ENCODE peak calls at places on chromosomes 13 and 19, in six cellular contexts. One of them, this sample, is unnamed.

GRCh38 chr19:42081584-42082258 is 5.8 kb downstream of the ZNF574 start:
- DNase-seq in H1: no peak
- DNase-seq in K562: no peak
- DNase-seq in SK-N-SH: peak
- DNase-seq in GM12878: no peak
- DNase-seq in HepG2: peak
- DNase-seq in this sample: peak

GRCh38 chr13:21945195-21945594 is 274.3 kb downstream of the FGF9 start:
- DNase-seq in H1: no peak
- DNase-seq in K562: no peak
- DNase-seq in SK-N-SH: no peak
- DNase-seq in GM12878: no peak
- DNase-seq in HepG2: no peak
- DNase-seq in this sample: no peak

GRCh38 chr19:30229524-30230174 is 142.5 kb upstream of the ZNF536 start:
- DNase-seq in H1: no peak
- DNase-seq in K562: no peak
- DNase-seq in SK-N-SH: peak
- DNase-seq in GM12878: no peak
- DNase-seq in HepG2: no peak
- DNase-seq in this sample: no peak

GRCh38 chr13:30796833-30797601 is 61.7 kb downstream of the ALOX5AP start:
- DNase-seq in H1: no peak
- DNase-seq in K562: no peak
- DNase-seq in SK-N-SH: no peak
- DNase-seq in GM12878: no peak
- DNase-seq in HepG2: no peak
- DNase-seq in this sample: no peak

GRCh38 chr13:77503398-77503797 is 32.1 kb upstream of the SCEL start:
- DNase-seq in H1: no peak
- DNase-seq in K562: no peak
- DNase-seq in SK-N-SH: no peak
- DNase-seq in GM12878: no peak
- DNase-seq in HepG2: no peak
- DNase-seq in this sample: no peak

GRCh38 chr19:495440-496332 is 600 bp upstream of the MADCAM1 start:
- DNase-seq in H1: no peak
- DNase-seq in K562: peak
- DNase-seq in SK-N-SH: peak
- DNase-seq in GM12878: no peak
- DNase-seq in HepG2: no peak
- DNase-seq in this sample: peak

GRCh38 chr13:97223711-97224461 is 1.8 kb downstream of the MBNL2 start:
- DNase-seq in H1: no peak
- DNase-seq in K562: peak
- DNase-seq in SK-N-SH: no peak
- DNase-seq in GM12878: no peak
- DNase-seq in HepG2: peak
- DNase-seq in this sample: peak

GRCh38 chr13:101942038-101942437 is 459.8 kb downstream of the FGF14 start:
- DNase-seq in H1: no peak
- DNase-seq in K562: no peak
- DNase-seq in SK-N-SH: peak
- DNase-seq in GM12878: no peak
- DNase-seq in HepG2: peak
- DNase-seq in this sample: peak

GRCh38 chr19:47492571-47493377 is 8.8 kb upstream of the KPTN start:
- DNase-seq in H1: no peak
- DNase-seq in K562: no peak
- DNase-seq in SK-N-SH: no peak
- DNase-seq in GM12878: no peak
- DNase-seq in HepG2: no peak
- DNase-seq in this sample: no peak

GRCh38 chr19:40759352-40759751 is 8.3 kb downstream of the SNRPA start:
- DNase-seq in H1: no peak
- DNase-seq in K562: no peak
- DNase-seq in SK-N-SH: no peak
- DNase-seq in GM12878: no peak
- DNase-seq in HepG2: no peak
- DNase-seq in this sample: no peak

GRCh38 chr19:40758491-40758890 is 7.5 kb downstream of the SNRPA start:
- DNase-seq in H1: no peak
- DNase-seq in K562: no peak
- DNase-seq in SK-N-SH: no peak
- DNase-seq in GM12878: no peak
- DNase-seq in HepG2: no peak
- DNase-seq in this sample: no peak

GRCh38 chr19:40763963-40764362 is 11.4 kb upstream of the MIA start:
- DNase-seq in H1: no peak
- DNase-seq in K562: no peak
- DNase-seq in SK-N-SH: no peak
- DNase-seq in GM12878: no peak
- DNase-seq in HepG2: no peak
- DNase-seq in this sample: no peak

GRCh38 chr19:40762754-40763153 is 11.8 kb downstream of the SNRPA start:
- DNase-seq in H1: no peak
- DNase-seq in K562: no peak
- DNase-seq in SK-N-SH: no peak
- DNase-seq in GM12878: no peak
- DNase-seq in HepG2: no peak
- DNase-seq in this sample: no peak
- TF ChIP-seq CHD2 in H1: no peak
- TF ChIP-seq CHD2 in K562: no peak
- TF ChIP-seq CHD2 in SK-N-SH: no peak
- TF ChIP-seq CHD2 in GM12878: no peak
- TF ChIP-seq CHD2 in HepG2: no peak
- TF ChIP-seq CHD2 in this sample: no peak

GRCh38 chr19:33502521-33502920 is 19.1 kb downstream of the PEPD start:
- DNase-seq in H1: no peak
- DNase-seq in K562: no peak
- DNase-seq in SK-N-SH: no peak
- DNase-seq in GM12878: no peak
- DNase-seq in HepG2: no peak
- DNase-seq in this sample: no peak
- TF ChIP-seq CHD2 in H1: no peak
- TF ChIP-seq CHD2 in K562: no peak
- TF ChIP-seq CHD2 in SK-N-SH: no peak
- TF ChIP-seq CHD2 in GM12878: no peak
- TF ChIP-seq CHD2 in HepG2: no peak
- TF ChIP-seq CHD2 in this sample: no peak

DNA sequence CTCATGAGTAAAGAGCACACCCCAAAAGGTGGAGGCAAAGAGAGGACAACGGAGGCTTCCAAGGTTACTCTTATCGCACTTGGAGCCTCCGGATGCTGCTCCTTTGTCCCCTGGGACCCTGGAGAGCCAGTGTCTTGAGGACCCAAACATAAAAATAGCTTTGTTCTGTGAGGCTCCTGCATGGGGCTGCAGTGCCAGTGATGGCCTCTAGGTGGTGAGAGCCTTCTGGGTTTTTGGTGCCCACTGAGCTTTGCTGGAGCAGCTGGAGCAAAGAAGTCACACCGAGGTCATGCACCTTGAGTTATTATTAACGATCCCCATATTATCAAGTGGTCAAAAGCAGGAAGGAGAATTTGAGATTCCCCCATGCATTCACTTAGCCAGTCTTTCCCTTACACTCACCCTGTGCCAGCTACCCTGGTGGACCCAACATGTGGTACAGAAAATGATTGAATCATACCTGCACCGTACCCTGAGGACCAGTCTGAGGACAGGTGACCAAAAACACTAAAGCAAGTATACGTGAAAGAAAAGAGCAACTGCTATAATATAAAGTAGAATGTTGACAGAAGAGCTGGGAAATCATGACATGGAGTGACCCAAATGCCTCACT is 41.5 kb downstream of the ZNF682 start:
- DNase-seq in H1: peak
- DNase-seq in K562: peak
- DNase-seq in SK-N-SH: peak
- DNase-seq in GM12878: no peak
- DNase-seq in HepG2: no peak
- DNase-seq in this sample: no peak
- TF ChIP-seq CHD2 in H1: no peak
- TF ChIP-seq CHD2 in K562: no peak
- TF ChIP-seq CHD2 in SK-N-SH: no peak
- TF ChIP-seq CHD2 in GM12878: no peak
- TF ChIP-seq CHD2 in HepG2: no peak
- TF ChIP-seq CHD2 in this sample: no peak

DNA sequence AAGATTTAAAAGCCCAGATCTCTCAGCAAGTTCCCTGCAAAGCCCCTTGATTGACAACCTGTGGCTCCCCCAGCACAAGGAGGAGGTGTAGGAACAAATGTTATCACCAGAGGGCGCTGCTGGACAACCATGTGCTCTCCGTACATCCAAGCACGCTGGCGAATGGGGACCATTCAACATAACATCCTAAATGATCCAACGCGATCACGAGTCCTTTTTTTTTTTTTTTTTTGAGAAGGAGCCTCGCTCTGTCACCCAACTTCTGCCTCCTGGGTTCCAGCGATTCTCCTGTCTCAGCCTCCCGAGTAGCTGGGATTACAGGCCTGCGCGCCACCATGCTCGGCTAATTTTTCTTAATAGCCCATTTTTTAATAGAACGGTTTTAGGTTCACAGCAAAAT is 52.0 kb downstream of the NWD1 start:
- DNase-seq in H1: peak
- DNase-seq in K562: peak
- DNase-seq in SK-N-SH: peak
- DNase-seq in GM12878: peak
- DNase-seq in HepG2: peak
- DNase-seq in this sample: peak
- TF ChIP-seq CHD2 in H1: no peak
- TF ChIP-seq CHD2 in K562: no peak
- TF ChIP-seq CHD2 in SK-N-SH: no peak
- TF ChIP-seq CHD2 in GM12878: no peak
- TF ChIP-seq CHD2 in HepG2: no peak
- TF ChIP-seq CHD2 in this sample: no peak

This sample was measured in A549.